ENCODE peak calls at places on chromosomes 13 and 19, in seven cellular contexts. Y is fibroblast of lung, E is stomach, M is body of pancreas, X is adrenal gland, C is HL-60, T is uterus. A is an unnamed sample. For H3K27me3, the result is how much of the 10 kb centered on the place peaks cover.

GRCh38 chr19:6556480-6556879 is 25.7 kb downstream of the TNFSF9 start:
- DNase-seq in Y (peak), C (no peak), X (no peak), E (no peak), T (no peak), M (no peak), A (peak)

GRCh38 chr13:78339927-78340326 is 263.4 kb downstream of the POU4F1 start:
- DNase-seq in C (no peak), M (no peak), X (no peak), E (no peak), T (no peak), Y (no peak), A (peak)

GRCh38 chr19:19634516-19635312 is 6.7 kb upstream of the LPAR2 start:
- DNase-seq in T (no peak), E (no peak), Y (no peak), C (no peak), M (no peak), X (no peak), A (no peak)

GRCh38 chr19:1653300-1653628 is 849 bp upstream of the TCF3 start:
- DNase-seq in E (no peak), M (no peak), X (no peak), Y (no peak), C (no peak), T (no peak), A (no peak)

GRCh38 chr13:111951982-111952565 is 114.9 kb upstream of the SOX1 start:
- DNase-seq in X (no peak), Y (no peak), E (peak), T (no peak), C (no peak), M (no peak), A (no peak)

GRCh38 chr13:34044660-34045080 is 226.7 kb downstream of the RFC3 start:
- DNase-seq in Y (peak), M (no peak), C (no peak), X (peak), E (no peak), T (no peak), A (no peak)

GRCh38 chr13:99388334-99388923 is 81.2 kb upstream of the GPR183 start:
- DNase-seq in Y (no peak), M (no peak), C (no peak), X (no peak), T (no peak), E (no peak), A (no peak)

GRCh38 chr13:46386996-46387851 is at the start of gene RUBCNL:
- DNase-seq in E (no peak), C (no peak), Y (peak), X (peak), T (no peak), M (peak), A (no peak)

GRCh38 chr13:47437411-47437810 is 540.6 kb upstream of the HTR2A start:
- DNase-seq in T (no peak), Y (peak), E (no peak), M (no peak), X (no peak), C (no peak), A (no peak)

GRCh38 chr13:21123956-21124355 is 52.4 kb downstream of the SKA3 start:
- DNase-seq in C (no peak), E (no peak), Y (no peak), M (no peak), T (no peak), X (no peak), A (no peak)

GRCh38 chr19:11422163-11423068 is 3.3 kb upstream of the RGL3 start:
- DNase-seq in Y (peak), C (peak), T (peak), X (peak), E (peak), M (peak), A (peak)

GRCh38 chr19:40091205-40092129 is 724 bp upstream of the ZNF780A start:
- DNase-seq in Y (no peak), M (no peak), E (no peak), X (no peak), T (no peak), C (no peak), A (no peak)

GRCh38 chr19:2952953-2953481 is 8.2 kb upstream of the ZNF77 start:
- DNase-seq in X (no peak), Y (peak), C (no peak), M (peak), T (no peak), E (peak), A (no peak)

GRCh38 chr13:97125051-97125809 is 96.9 kb upstream of the MBNL2 start:
- DNase-seq in M (peak), X (peak), Y (peak), C (no peak), E (no peak), T (peak), A (peak)

GRCh38 chr13:106602178-106602577 is 34.2 kb upstream of the ARGLU1 start:
- DNase-seq in E (peak), M (peak), C (no peak), X (no peak), T (no peak), Y (no peak), A (no peak)

GRCh38 chr13:27043013-27043412 is 128.6 kb downstream of the USP12 start:
- DNase-seq in M (no peak), C (no peak), X (peak), E (peak), Y (peak), T (no peak), A (no peak)

GRCh38 chr19:4097501-4097900 is 26.4 kb downstream of the MAP2K2 start:
- DNase-seq in M (no peak), X (peak), E (no peak), T (no peak), C (no peak), Y (no peak), A (no peak)
- H3K27ac ChIP-seq in M (no peak), X (peak), E (no peak), T (no peak), C (no peak), Y (no peak), A (peak)

GRCh38 chr13:66266761-66267160 is 963.4 kb downstream of the PCDH9 start:
- DNase-seq in Y (no peak), E (no peak), X (no peak), C (no peak), M (no peak), T (no peak), A (no peak)

GRCh38 chr13:66262330-66262729 is 967.8 kb downstream of the PCDH9 start:
- DNase-seq in T (no peak), Y (no peak), C (no peak), M (no peak), E (no peak), X (no peak), A (no peak)

GRCh38 chr13:66266348-66266747 is 963.8 kb downstream of the PCDH9 start:
- DNase-seq in E (no peak), M (no peak), T (no peak), Y (no peak), X (no peak), C (no peak), A (no peak)

GRCh38 chr13:66264976-66265375 is 965.2 kb downstream of the PCDH9 start:
- DNase-seq in M (no peak), E (no peak), T (no peak), X (no peak), C (no peak), Y (peak), A (no peak)

DNA sequence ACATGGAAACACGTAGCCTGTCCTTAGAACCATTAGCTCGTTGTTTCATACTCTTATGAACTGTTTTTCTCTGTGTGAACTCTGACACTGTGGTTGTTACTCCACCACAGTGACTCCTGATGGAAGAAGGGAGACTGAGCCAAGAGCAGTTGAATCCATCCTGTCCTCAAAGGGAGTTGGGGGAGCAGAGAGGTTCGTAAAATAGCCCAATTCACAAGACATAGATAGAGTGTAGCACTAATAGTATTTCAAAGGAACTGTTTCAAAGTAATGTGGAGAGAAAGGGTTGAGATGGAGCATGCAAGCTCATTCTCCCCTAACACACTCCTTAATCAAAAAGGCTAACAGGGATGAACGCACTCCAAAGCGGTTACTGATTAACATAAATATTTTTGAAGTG is 964.7 kb downstream of the PCDH9 start:
- DNase-seq in X (no peak), Y (peak), T (no peak), M (no peak), C (no peak), E (no peak), A (no peak)
- H3K4me3 ChIP-seq in X (no peak), Y (no peak), T (no peak), M (no peak), C (no peak), E (no peak), A (no peak)

GRCh38 chr19:46240693-46241092 is 11.2 kb downstream of the IGFL1 start:
- DNase-seq in T (no peak), X (no peak), E (no peak), Y (no peak), M (no peak), C (no peak), A (no peak)
- H3K27me3 ChIP-seq in T (under half), X (under half), E (under half), Y (under half), M (under half), C (under half), A (under half)

DNA sequence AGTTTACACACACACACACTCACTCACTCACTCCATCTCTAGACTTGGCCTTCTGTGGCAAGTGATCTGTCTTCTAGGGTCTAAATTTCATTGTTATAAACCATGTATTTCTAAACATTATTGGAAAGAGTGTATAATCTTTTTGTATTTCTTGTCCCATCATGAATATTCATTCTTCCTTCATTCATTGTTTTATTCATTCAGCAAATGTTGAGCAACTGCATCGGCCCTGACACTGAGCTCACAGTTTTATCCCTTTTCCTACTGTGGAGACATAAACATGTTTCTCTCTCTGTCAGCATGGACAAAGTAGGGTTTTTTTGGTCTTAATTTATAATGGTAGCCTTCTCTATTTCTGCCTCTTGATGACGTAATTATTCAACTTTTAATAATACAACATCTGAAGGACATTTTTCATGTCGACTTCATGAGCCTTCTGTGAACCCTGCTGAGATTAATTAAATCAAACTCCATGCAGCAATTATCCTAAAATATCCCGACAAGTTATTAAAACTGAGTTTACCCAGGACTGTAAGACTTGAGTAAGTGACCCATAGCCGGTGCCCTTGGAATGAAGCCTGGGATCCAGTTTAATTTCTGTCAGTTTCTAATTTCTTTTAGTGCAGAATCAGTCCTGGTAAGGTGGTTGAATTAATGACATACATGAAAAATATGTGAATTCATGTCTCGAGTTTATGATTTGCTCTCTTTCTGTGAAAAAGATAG is 7.3 kb downstream of the SPATA13 start:
- DNase-seq in E (no peak), X (peak), Y (no peak), M (no peak), T (no peak), C (no peak), A (no peak)
- H3K27ac ChIP-seq in E (peak), X (peak), Y (no peak), M (peak), T (peak), C (no peak), A (no peak)

GRCh38 chr13:40637644-40638043 is 28.8 kb downstream of the FOXO1 start:
- DNase-seq in M (no peak), Y (no peak), C (no peak), X (no peak), T (no peak), E (peak), A (no peak)
- H3K4me3 ChIP-seq in M (no peak), Y (no peak), C (no peak), X (no peak), T (peak), E (no peak), A (no peak)

GRCh38 chr19:50564229-50565105 is 3.8 kb downstream of the LRRC4B start:
- DNase-seq in T (no peak), C (no peak), X (no peak), Y (no peak), M (no peak), E (no peak), A (no peak)
- H3K27me3 ChIP-seq in T (under half), C (under half), X (under half), Y (under half), M (under half), E (under half), A (under half)

DNA sequence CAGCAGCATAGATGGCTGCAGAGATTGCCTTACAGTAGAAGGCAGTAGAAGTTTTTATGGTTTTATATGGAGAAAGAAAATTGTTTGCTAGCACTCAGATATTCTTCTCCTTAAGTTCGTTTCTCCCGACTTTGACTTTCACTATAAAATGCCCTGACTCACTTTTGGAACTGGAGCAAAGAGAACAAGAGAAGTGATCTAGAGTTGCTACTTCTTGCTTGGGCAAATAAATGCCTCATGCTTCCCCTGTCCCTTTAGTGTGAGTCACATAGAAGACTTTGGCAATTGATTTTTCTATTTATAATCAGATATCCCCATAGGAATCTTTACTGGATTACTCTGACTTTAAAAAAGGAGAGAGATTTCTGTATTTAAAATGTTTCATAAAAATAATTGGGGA is 46.9 kb downstream of the ITGBL1 start:
- DNase-seq in E (no peak), M (no peak), C (no peak), X (no peak), Y (no peak), T (no peak), A (no peak)
- H3K27ac ChIP-seq in E (no peak), M (no peak), C (no peak), X (no peak), Y (no peak), T (no peak), A (no peak)

GRCh38 chr19:54708781-54709180 is 15.5 kb upstream of the KIR3DL3 start:
- DNase-seq in X (no peak), T (no peak), E (no peak), Y (no peak), C (no peak), M (no peak), A (no peak)

GRCh38 chr19:54704928-54705327 is 19.3 kb upstream of the KIR3DL3 start:
- DNase-seq in M (no peak), T (no peak), E (no peak), X (no peak), C (no peak), Y (no peak), A (no peak)

GRCh38 chr19:54707932-54708331 is 16.3 kb upstream of the KIR3DL3 start:
- DNase-seq in C (no peak), T (no peak), M (no peak), Y (no peak), X (no peak), E (no peak), A (no peak)
- H3K4me3 ChIP-seq in C (no peak), T (no peak), M (no peak), Y (no peak), X (no peak), E (no peak), A (no peak)